ENCODE peak calls at places on chromosomes 11 and 22, in seven cellular contexts. I, N, U, M, P, T and J are unnamed samples.

GRCh38 chr11:40435344-40435743 is 1024.1 kb downstream of the LRRC4C start:
- DNase-seq in M (no peak), N (no peak), U (no peak), I (no peak), T (no peak), P (no peak), J (no peak)

GRCh38 chr11:19849107-19849789 is 136.6 kb downstream of the NAV2 start:
- DNase-seq in N (no peak), U (no peak), P (peak), M (no peak), I (no peak), T (no peak), J (peak)

GRCh38 chr22:50443801-50444625 is 30.8 kb downstream of the SBF1 start:
- DNase-seq in I (peak), P (no peak), T (no peak), N (peak), U (no peak), M (no peak), J (no peak)

GRCh38 chr22:29434288-29434687 is 4.1 kb upstream of the RFPL1 start:
- DNase-seq in N (no peak), I (no peak), T (no peak), U (no peak), P (no peak), M (no peak), J (no peak)

GRCh38 chr11:90476442-90477007 is 253.7 kb upstream of the CHORDC1 start:
- DNase-seq in I (no peak), U (peak), N (no peak), P (no peak), M (no peak), T (no peak), J (peak)

GRCh38 chr11:57485217-57486007 is 25.1 kb downstream of the RTN4RL2 start:
- DNase-seq in M (no peak), I (no peak), T (no peak), P (no peak), N (no peak), U (no peak), J (no peak)

GRCh38 chr22:19873138-19873959 is 18.7 kb upstream of the GNB1L start:
- DNase-seq in P (no peak), I (peak), T (peak), M (no peak), U (no peak), N (peak), J (no peak)

GRCh38 chr11:110501428-110501827 is 71.7 kb downstream of the FDX1 start:
- DNase-seq in I (no peak), M (no peak), P (no peak), U (no peak), T (no peak), N (no peak), J (no peak)

GRCh38 chr11:132186193-132186592 is 815.8 kb downstream of the NTM start:
- DNase-seq in N (no peak), M (no peak), I (no peak), U (no peak), T (no peak), P (no peak), J (no peak)

GRCh38 chr22:44807232-44807631 is 54.9 kb downstream of the ARHGAP8 start:
- DNase-seq in P (no peak), U (no peak), M (no peak), T (no peak), N (no peak), I (no peak), J (no peak)

DNA sequence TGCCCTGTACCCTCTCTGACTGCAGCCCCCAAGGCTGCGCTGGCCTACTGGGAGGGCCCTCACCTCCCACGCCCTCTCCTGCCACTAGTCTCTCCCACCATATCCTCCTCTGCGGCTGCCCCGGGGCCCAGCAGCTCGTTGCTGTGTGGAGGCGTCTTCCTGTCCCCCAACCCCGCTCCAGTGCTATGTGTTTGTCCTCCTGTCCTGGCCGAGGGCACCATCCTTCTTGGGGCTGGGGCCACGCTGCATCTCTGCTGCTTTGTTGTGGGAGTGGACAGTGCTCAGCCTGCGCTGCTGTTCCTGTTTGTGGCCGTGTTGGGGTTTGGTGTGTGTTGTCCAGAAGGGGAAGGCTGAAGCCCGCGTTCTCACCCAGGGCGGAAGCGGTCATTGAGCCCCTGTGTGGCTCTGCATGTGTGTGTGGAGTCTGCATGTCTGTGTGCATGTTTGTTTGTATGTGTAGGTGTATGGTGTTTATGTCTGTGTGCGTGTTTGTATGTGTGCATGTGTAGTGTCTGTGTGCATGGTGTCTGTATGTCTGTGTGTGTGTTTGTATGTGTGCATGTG is 15.7 kb downstream of the TPCN2 start:
- DNase-seq in N (no peak), P (no peak), M (no peak), I (peak), U (no peak), T (no peak), J (no peak)
- TF ChIP-seq CTCF in N (no peak), P (no peak), M (no peak), I (no peak), U (no peak), T (no peak), J (no peak)

GRCh38 chr11:128687321-128687720 is 6.6 kb upstream of the FLI1 start:
- DNase-seq in T (no peak), M (no peak), U (no peak), I (peak), P (no peak), N (peak), J (no peak)
- H3K4me3 ChIP-seq in T (peak), M (peak), U (peak), I (peak), P (peak), N (no peak), J (no peak)

GRCh38 chr22:46521994-46522393 is 15.4 kb downstream of the CELSR1 start:
- DNase-seq in I (no peak), N (no peak), T (no peak), U (no peak), M (no peak), P (no peak), J (no peak)
- TF ChIP-seq CTCF in I (no peak), N (no peak), T (no peak), U (no peak), M (no peak), P (no peak), J (no peak)

GRCh38 chr11:44404736-44405395 is 94.9 kb upstream of the ALX4 start:
- DNase-seq in N (no peak), T (peak), P (no peak), M (no peak), I (no peak), U (no peak), J (no peak)

GRCh38 chr11:44403587-44404322 is 93.8 kb upstream of the ALX4 start:
- DNase-seq in I (no peak), T (peak), U (no peak), N (no peak), P (no peak), M (no peak), J (no peak)

GRCh38 chr11:44403176-44403575 is 93.2 kb upstream of the ALX4 start:
- DNase-seq in T (peak), N (no peak), I (no peak), P (no peak), U (no peak), M (no peak), J (no peak)

GRCh38 chr11:44402466-44403075 is 92.6 kb upstream of the ALX4 start:
- DNase-seq in N (no peak), T (peak), I (no peak), U (no peak), M (no peak), P (no peak), J (no peak)

DNA sequence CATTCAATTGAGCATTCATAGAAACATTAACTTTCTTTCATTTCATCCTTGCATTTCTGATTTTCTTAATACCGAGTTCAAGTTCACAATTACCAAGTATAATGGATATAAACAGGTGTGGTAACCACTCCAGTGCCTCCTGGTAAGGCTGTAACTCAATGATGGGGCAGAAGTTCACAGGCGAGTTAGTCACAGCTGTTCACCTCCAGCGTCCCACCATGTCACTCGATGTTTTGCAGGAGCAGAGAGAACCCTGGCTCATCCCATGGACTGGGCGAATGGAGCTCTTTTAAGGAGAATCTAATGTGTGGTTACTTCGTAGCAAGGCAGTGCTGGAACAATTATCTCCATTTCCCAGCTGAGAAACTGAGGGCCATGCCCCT is 94.4 kb upstream of the ALX4 start:
- DNase-seq in P (no peak), I (no peak), T (peak), N (no peak), U (no peak), M (no peak), J (no peak)
- H3K4me3 ChIP-seq in P (no peak), I (no peak), T (no peak), N (no peak), U (no peak), M (no peak), J (no peak)

GRCh38 chr11:119484741-119485605 is 62.0 kb upstream of the THY1 start:
- DNase-seq in P (no peak), T (peak), M (no peak), N (no peak), I (no peak), U (no peak), J (no peak)
- TF ChIP-seq CTCF in P (peak), T (no peak), M (no peak), N (no peak), I (no peak), U (peak), J (no peak)

DNA sequence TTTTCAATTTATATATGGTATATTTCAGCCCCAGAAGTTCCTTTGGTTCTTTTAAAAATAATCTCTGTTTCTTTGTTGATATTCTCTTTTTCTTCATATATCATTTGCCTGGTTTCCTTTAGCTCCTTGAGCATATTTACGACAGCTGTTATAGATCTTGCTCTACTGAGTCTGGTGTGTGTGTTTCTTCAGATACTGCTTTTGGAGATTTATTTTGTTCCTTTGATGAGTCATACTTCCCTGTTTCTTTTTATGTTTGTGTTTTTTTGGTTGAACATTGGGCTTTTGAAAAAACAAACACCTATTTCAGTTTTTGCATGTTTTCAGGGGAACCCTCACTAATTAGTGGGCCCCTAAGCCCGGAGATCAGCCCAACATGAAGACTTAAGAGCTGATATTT is 23.3 kb downstream of the GLB1L2 start:
- DNase-seq in M (no peak), P (no peak), U (no peak), N (no peak), T (peak), I (no peak), J (no peak)
- H3K4me3 ChIP-seq in M (no peak), P (no peak), U (no peak), N (no peak), T (no peak), I (no peak), J (no peak)

GRCh38 chr11:84261707-84262106 is 975.5 kb upstream of the CCDC90B start:
- DNase-seq in N (no peak), T (no peak), I (no peak), M (no peak), U (no peak), P (no peak), J (no peak)
- TF ChIP-seq CTCF in N (peak), T (no peak), I (no peak), M (no peak), U (peak), P (no peak), J (peak)

DNA sequence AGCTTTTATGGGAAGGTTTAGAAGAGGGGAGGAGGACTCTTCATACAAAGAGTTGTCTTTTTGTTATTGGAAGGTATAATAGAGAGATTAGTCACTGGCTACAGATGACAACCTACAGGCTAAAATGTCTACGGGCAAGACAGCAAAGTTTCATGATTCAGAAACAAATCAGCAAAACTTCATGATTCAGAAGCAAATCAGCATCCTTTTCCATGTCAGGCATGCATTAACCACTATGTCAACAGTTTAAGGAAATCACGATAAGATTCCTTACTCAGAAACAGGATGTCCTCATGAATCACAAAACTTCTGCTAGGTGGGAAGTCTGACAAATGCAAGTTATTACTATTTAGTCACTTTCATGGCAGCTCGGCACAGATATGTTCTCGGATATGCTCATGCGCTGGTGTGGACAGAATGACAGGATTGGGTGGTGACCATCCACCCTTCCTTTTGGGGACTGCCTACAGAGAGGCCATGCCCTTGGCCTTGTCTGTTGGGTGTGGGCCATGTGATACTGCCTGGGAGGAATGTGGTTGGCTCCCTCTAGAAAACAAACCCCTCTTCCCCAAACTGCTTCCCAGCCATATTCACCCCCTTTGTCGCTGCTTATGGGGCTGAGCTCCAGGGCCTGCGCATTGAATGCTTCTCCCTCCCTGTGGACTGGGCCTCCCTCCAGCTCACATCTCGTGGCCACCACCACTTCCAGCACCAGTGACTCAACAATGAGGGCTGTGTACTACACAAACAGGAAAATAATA is 10.2 kb downstream of the C11orf91 start:
- DNase-seq in N (peak), M (peak), I (no peak), U (peak), T (no peak), P (peak), J (peak)
- H3K4me3 ChIP-seq in N (no peak), M (no peak), I (no peak), U (peak), T (no peak), P (peak), J (no peak)

GRCh38 chr22:35538801-35539321 is 1.8 kb upstream of the RASD2 start:
- DNase-seq in U (no peak), I (no peak), M (no peak), P (no peak), T (no peak), N (no peak), J (no peak)
- TF ChIP-seq CTCF in U (peak), I (peak), M (peak), P (peak), T (peak), N (peak), J (peak)

DNA sequence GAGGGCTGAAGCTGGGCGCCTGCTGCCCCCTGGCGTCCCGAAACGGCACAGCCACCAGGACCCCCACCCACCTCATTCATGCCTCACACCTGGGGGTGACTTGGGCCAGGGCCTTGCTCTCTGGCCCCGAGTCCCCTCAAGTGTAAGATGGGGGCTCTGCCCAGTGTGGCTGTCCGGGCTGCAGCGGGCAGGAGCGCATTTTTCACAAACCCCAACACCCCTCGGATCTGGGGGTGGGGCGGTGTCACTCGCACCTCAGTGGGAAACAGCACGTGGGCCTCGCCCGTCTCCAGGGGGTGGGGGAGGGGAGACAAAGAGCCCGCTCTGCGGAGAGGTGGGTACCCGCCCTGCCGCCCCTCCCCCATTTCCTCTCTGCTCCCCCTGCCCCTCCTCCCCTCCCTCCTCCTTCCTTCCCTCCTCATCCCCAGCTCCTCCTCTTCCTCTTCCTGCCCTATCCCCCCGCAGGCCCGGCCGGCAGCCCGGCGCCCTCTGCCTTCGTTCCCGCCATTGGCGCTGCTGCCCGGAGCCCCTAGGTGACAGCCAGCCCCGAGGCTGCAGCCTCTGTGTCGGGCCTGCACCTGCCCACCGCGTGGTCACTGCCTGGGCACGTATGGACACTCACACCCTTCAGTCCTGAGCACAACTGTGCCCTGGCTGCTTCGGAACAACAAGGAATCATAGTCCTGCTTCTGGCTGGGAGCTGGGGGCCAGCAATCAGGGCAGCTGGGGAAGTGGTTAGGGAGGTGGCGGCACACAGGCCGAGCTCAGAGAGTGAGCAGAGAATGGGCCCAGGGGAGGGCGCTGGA is 6.8 kb upstream of the CDKN1C start:
- DNase-seq in M (no peak), N (peak), P (no peak), U (no peak), T (no peak), I (peak), J (no peak)
- H3K4me3 ChIP-seq in M (peak), N (peak), P (peak), U (peak), T (peak), I (peak), J (peak)